ENCODE peak calls at places on chromosome 21, in six cellular contexts. K is AG09309, V is left lung, E is sciatic nerve, O is NCI-H510A treated with DMSO at 0.1 percent for 48 hours, T is retina. A is an unnamed sample.

GRCh38 chr21:38956791-38957571 is 151.3 kb downstream of the ETS2 start:
- DNase-seq in K (no peak), V (no peak), E (no peak), O (peak), T (no peak), A (peak)

GRCh38 chr21:25489673-25490072 is 117.6 kb downstream of the MRPL39 start:
- DNase-seq in K (no peak), V (no peak), E (no peak), O (no peak), T (no peak), A (no peak)

GRCh38 chr21:31103163-31103562 is 64.9 kb upstream of the KRTAP19-8 start:
- DNase-seq in K (no peak), V (no peak), E (no peak), O (no peak), T (no peak), A (no peak)

GRCh38 chr21:40660461-40660860 is 186.5 kb downstream of the DSCAM start:
- DNase-seq in K (no peak), V (no peak), E (no peak), O (no peak), T (no peak), A (no peak)

GRCh38 chr21:25573409-25574206 is 33.7 kb downstream of the MRPL39 start:
- DNase-seq in K (peak), V (no peak), E (no peak), O (no peak), T (no peak), A (no peak)

GRCh38 chr21:18522181-18522771 is 118.7 kb upstream of the TMPRSS15 start:
- DNase-seq in K (no peak), V (no peak), E (no peak), O (no peak), T (no peak), A (no peak)

GRCh38 chr21:44840771-44841170 is 22.9 kb upstream of the SUMO3 start:
- DNase-seq in K (no peak), V (no peak), E (no peak), O (no peak), T (no peak), A (no peak)

GRCh38 chr21:45250914-45251634 is 36.6 kb downstream of the POFUT2 start:
- DNase-seq in K (no peak), V (no peak), E (no peak), O (no peak), T (no peak), A (no peak)

GRCh38 chr21:39843916-39844315 is 23.3 kb upstream of the PCP4 start:
- DNase-seq in K (no peak), V (no peak), E (no peak), O (no peak), T (no peak), A (no peak)

GRCh38 chr21:43778469-43779335 is 2.6 kb upstream of the CSTB start:
- DNase-seq in K (no peak), V (no peak), E (no peak), O (no peak), T (no peak), A (no peak)

GRCh38 chr21:44294391-44295162 is 5.3 kb upstream of the PFKL start:
- DNase-seq in K (no peak), V (peak), E (peak), O (no peak), T (no peak), A (no peak)

GRCh38 chr21:33767960-33768359 is 125.7 kb downstream of the ITSN1 start:
- DNase-seq in K (no peak), V (no peak), E (no peak), O (no peak), T (no peak), A (no peak)

GRCh38 chr21:36820176-36821031 is 121.5 kb downstream of the SIM2 start:
- DNase-seq in K (no peak), V (no peak), E (no peak), O (peak), T (no peak), A (peak)

GRCh38 chr21:34609244-34609950 is 5.5 kb downstream of the RCAN1 start:
- DNase-seq in K (no peak), V (no peak), E (no peak), O (no peak), T (no peak), A (no peak)

GRCh38 chr21:27802816-27803475 is 836.1 kb upstream of the ADAMTS5 start:
- DNase-seq in K (no peak), V (no peak), E (no peak), O (no peak), T (peak), A (no peak)

GRCh38 chr21:15001113-15001512 is 63.7 kb downstream of the NRIP1 start:
- DNase-seq in K (no peak), V (no peak), E (no peak), O (no peak), T (no peak), A (no peak)

GRCh38 chr21:43869486-43870325 is 4.7 kb downstream of the AGPAT3 start:
- DNase-seq in K (no peak), V (peak), E (no peak), O (no peak), T (no peak), A (no peak)

GRCh38 chr21:44530903-44531605 is 8.9 kb downstream of the KRTAP10-1 start:
- DNase-seq in K (no peak), V (no peak), E (peak), O (no peak), T (no peak), A (no peak)

GRCh38 chr21:35190201-35190701 is 141.1 kb upstream of the RUNX1 start:
- DNase-seq in K (no peak), V (no peak), E (no peak), O (no peak), T (no peak), A (no peak)

GRCh38 chr21:46092026-46092764 is 5.7 kb upstream of the COL6A2 start:
- DNase-seq in K (peak), V (peak), E (peak), O (no peak), T (no peak), A (no peak)

GRCh38 chr21:17343055-17343454 is 169.8 kb upstream of the CXADR start:
- DNase-seq in K (no peak), V (no peak), E (no peak), O (no peak), T (no peak), A (no peak)

GRCh38 chr21:45078371-45078770 is 4.0 kb downstream of the ADARB1 start:
- DNase-seq in K (no peak), V (no peak), E (no peak), O (no peak), T (no peak), A (no peak)

GRCh38 chr21:44556879-44557278 is 1.7 kb downstream of the KRTAP10-3 start:
- DNase-seq in K (no peak), V (peak), E (no peak), O (no peak), T (no peak), A (no peak)

GRCh38 chr21:40120944-40121575 is 253.8 kb downstream of the PCP4 start:
- DNase-seq in K (no peak), V (no peak), E (no peak), O (peak), T (peak), A (peak)

GRCh38 chr21:16363563-16363962 is 633.8 kb downstream of the USP25 start:
- DNase-seq in K (no peak), V (no peak), E (no peak), O (no peak), T (no peak), A (no peak)

GRCh38 chr21:28554660-28555475 is 437.8 kb downstream of the LTN1 start:
- DNase-seq in K (no peak), V (no peak), E (no peak), O (no peak), T (no peak), A (no peak)

GRCh38 chr21:34942911-34943310 is 106.2 kb downstream of the RUNX1 start:
- DNase-seq in K (no peak), V (no peak), E (no peak), O (no peak), T (no peak), A (no peak)

GRCh38 chr21:38651570-38651969 is 153.3 kb upstream of the ERG start:
- DNase-seq in K (no peak), V (no peak), E (no peak), O (no peak), T (no peak), A (no peak)

GRCh38 chr21:41802684-41803083 is 35.8 kb upstream of the RIPK4 start:
- DNase-seq in K (no peak), V (no peak), E (peak), O (no peak), T (no peak), A (no peak)

A was measured in NCI-H2029.